ENCODE peak calls at places on chromosomes 16 and 17, in four cellular contexts. N, M, W and F are unnamed samples.

GRCh38 chr16:10886739-10887269 is 9.8 kb downstream of the CIITA start:
- DNase-seq in N (no peak), W (no peak), M (no peak), F (no peak)

GRCh38 chr17:9470171-9470570 is 105.4 kb downstream of the STX8 start:
- DNase-seq in N (no peak), M (no peak), W (peak; percentile 43), F (no peak)

GRCh38 chr16:57260294-57260929 is 15.4 kb downstream of the ARL2BP start:
- DNase-seq in M (peak; percentile 91), W (peak; percentile 88), N (peak; percentile 82), F (peak; percentile 60)

GRCh38 chr16:83517398-83517797 is 290.4 kb upstream of the HSBP1 start:
- DNase-seq in W (no peak), N (no peak), M (peak; percentile 47), F (no peak)

GRCh38 chr16:27238016-27238587 is 30.5 kb downstream of the NSMCE1 start:
- DNase-seq in N (no peak), M (no peak), W (no peak), F (no peak)

GRCh38 chr17:55420776-55421178 is 858 bp downstream of the MMD start:
- DNase-seq in M (peak; percentile 53), W (peak; percentile 46), N (no peak), F (no peak)

GRCh38 chr17:17877548-17878358 is 41.0 kb upstream of the SREBF1 start:
- DNase-seq in N (peak; percentile 90), M (peak; percentile 58), W (peak; percentile 82), F (no peak)

GRCh38 chr16:86396918-86397317 is 113.4 kb upstream of the FOXF1 start:
- DNase-seq in W (peak; percentile 96), N (peak; percentile 95), M (peak; percentile 78), F (no peak)

GRCh38 chr16:56389554-56389953 is 35.8 kb downstream of the AMFR start:
- DNase-seq in W (peak; percentile 83), M (no peak), N (peak; percentile 100), F (no peak)

DNA sequence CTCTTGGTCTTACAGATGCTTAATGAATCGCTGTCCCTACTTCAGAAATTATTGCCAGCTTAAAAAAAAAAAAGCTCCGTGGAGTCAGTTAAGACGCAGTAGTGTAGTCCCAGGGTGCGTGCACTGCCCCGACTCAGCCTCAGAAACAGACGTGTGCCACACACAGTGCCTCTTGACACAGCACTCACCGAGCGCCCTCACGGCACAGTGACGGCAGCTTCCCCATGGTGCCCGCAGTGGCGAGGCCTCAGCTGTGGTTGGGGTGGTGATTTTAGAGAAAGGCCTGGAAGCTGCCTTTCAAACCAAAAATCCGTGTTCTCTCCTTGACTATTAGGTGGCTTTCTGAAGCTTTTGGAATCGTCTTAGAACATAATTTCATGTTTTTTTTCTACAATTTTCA is 13.9 kb downstream of the TCF25 start:
- DNase-seq in M (no peak), W (no peak), N (no peak), F (no peak)
- H3K4ac ChIP-seq in M (no peak overlapping the region), W (no peak overlapping the region), N (no peak overlapping the region), F (no peak overlapping the region)

DNA sequence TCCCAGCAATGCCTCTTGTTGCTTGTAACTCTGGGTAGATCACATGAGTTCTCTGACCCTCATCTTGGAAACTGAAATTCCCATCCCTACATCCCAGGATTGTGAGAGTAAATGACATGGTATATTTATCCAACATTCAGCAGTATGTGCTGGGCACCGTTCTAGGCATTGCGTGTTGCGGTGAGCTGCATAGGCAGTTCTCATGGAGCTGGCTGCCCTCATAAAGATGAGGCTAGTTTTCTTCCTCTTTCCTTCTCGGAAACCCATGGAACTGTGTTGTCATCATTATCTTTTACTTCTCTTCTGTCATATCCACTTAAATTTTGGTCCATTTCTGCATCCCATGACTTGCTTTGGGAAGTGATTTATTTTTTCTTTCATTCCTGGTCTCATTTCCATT is 17.1 kb downstream of the CMIP start:
- DNase-seq in M (no peak), N (no peak), W (no peak), F (no peak)
- H3K4ac ChIP-seq in M (no peak overlapping the region), N (no peak overlapping the region), W (no peak overlapping the region), F (no peak overlapping the region)

GRCh38 chr16:79770244-79771064 is 169.9 kb upstream of the MAF start:
- DNase-seq in W (peak; percentile 91), N (peak; percentile 40), M (peak; percentile 96), F (peak; percentile 79)
- H3K4ac ChIP-seq in W (no peak overlapping the region), N (peak overlapping the region; percentile 65), M (no peak overlapping the region), F (peak overlapping the region; percentile 9)

DNA sequence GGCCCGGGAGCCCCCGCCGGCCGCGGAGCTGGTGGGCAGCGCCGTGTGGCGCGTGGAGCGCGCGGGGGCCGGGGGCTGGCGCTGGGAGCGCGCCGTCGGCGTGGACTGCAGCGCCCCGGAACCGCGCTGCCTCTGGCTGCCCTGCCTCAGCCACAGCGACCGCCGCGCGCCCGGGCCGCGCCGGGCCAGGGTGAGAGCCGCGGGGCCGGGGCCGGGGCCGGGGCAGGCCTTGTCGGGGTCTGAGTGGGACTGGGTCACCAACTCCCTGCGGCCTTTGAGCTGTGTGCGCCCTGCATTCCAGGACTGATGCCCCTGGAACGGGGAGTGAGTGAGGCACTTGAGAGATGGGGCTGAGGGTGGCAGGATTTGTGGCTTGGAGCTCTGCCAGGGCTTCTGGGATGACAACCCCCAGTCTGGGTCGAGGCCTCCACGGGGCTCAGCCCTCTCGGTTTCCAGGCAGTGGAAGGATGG is 25.7 kb downstream of the ARHGAP23 start:
- DNase-seq in N (peak; percentile 38), W (peak; percentile 60), M (no peak), F (no peak)
- H3K4ac ChIP-seq in N (peak overlapping the region; percentile 84), W (no peak overlapping the region), M (peak overlapping the region; percentile 61), F (peak overlapping the region; percentile 79)

GRCh38 chr16:53257001-53257400 is 177.3 kb upstream of the RBL2 start:
- DNase-seq in N (peak; percentile 59), W (peak; percentile 26), M (peak; percentile 55), F (no peak)
- H3K4ac ChIP-seq in N (no peak overlapping the region), W (no peak overlapping the region), M (no peak overlapping the region), F (no peak overlapping the region)